ENCODE peak calls at places on chromosome 11, in five cellular contexts. M is brain microvascular endothelial cell, J is heart right ventricle, X is nephron progenitor cell, T is upper lobe of right lung. E is an unnamed sample.

GRCh38 chr11:610146-610801 is 5.5 kb downstream of the IRF7 start:
- DNase-seq in J (no peak), M (no peak), X (no peak), T (peak), E (no peak)

GRCh38 chr11:131637469-131638175 is 267.2 kb downstream of the NTM start:
- DNase-seq in M (no peak), J (no peak), T (no peak), X (no peak), E (no peak)

GRCh38 chr11:84524422-84525051 is 1102.6 kb downstream of the DLG2 start:
- DNase-seq in X (no peak), T (no peak), J (no peak), M (no peak), E (peak)

GRCh38 chr11:64742940-64743590 is 877 bp downstream of the RASGRP2 start:
- DNase-seq in M (no peak), T (peak), J (peak), X (peak), E (peak)

GRCh38 chr11:129021295-129021694 is 78.6 kb upstream of the TP53AIP1 start:
- DNase-seq in J (no peak), M (no peak), T (no peak), X (no peak), E (no peak)

GRCh38 chr11:60971520-60971919 is at the start of gene CD6:
- DNase-seq in J (no peak), X (no peak), M (no peak), T (no peak), E (peak)

GRCh38 chr11:125300791-125301218 is 136.3 kb downstream of the PKNOX2 start:
- DNase-seq in J (peak), T (no peak), M (peak), X (no peak), E (no peak)

GRCh38 chr11:79325851-79326250 is 115.0 kb downstream of the TENM4 start:
- DNase-seq in M (no peak), J (no peak), X (no peak), T (no peak), E (no peak)

GRCh38 chr11:129089279-129089678 is 102.8 kb downstream of the ARHGAP32 start:
- DNase-seq in T (no peak), M (no peak), X (no peak), J (no peak), E (no peak)

GRCh38 chr11:82194521-82194920 is 539.1 kb downstream of the FAM181B start:
- DNase-seq in J (no peak), X (no peak), T (no peak), M (no peak), E (no peak)

GRCh38 chr11:125593113-125593761 is 585 bp downstream of the STT3A start:
- DNase-seq in J (no peak), X (no peak), M (peak), T (no peak), E (no peak)

GRCh38 chr11:108340958-108341357 is 118.1 kb downstream of the ATM start:
- DNase-seq in J (no peak), T (no peak), M (no peak), X (no peak), E (no peak)

GRCh38 chr11:19742595-19743292 is 30.1 kb downstream of the NAV2 start:
- DNase-seq in J (peak), X (peak), T (peak), M (peak), E (peak)

GRCh38 chr11:64344721-64345120 is 4.7 kb downstream of the CCDC88B start:
- DNase-seq in J (no peak), T (no peak), M (no peak), X (no peak), E (no peak)

GRCh38 chr11:75107187-75107586 is 10.5 kb upstream of the OR2AT4 start:
- DNase-seq in X (no peak), J (no peak), M (peak), T (no peak), E (no peak)

GRCh38 chr11:92455221-92455790 is 230.7 kb downstream of the FAT3 start:
- DNase-seq in J (no peak), T (no peak), M (no peak), X (no peak), E (no peak)

GRCh38 chr11:63985812-63986155 is 454 bp upstream of the OTUB1 start:
- DNase-seq in X (no peak), T (peak), J (peak), M (no peak), E (peak)

DNA sequence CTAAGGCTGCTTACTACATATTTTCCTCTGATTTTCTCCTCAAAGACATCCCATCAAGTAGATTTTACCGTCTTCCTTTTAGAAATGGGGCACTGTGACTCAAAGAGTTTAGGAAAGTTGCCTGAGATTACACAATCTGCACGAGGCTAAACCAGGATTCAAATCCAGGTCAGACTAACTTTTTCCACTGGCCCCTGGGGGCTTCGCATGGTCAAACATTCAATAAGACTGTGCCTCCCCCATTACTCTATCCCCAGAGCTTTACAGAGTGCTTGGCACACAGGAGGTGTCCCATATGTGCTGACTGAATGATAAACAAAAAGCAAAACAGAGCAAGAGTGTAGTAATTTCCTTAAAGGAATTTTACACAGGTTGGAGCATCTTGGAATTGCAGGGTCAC is 118.1 kb upstream of the TEAD1 start:
- DNase-seq in X (no peak), J (no peak), M (no peak), T (no peak), E (no peak)
- TF ChIP-seq CTCF in X (no peak), J (no peak), M (no peak), T (no peak), E (no peak)

DNA sequence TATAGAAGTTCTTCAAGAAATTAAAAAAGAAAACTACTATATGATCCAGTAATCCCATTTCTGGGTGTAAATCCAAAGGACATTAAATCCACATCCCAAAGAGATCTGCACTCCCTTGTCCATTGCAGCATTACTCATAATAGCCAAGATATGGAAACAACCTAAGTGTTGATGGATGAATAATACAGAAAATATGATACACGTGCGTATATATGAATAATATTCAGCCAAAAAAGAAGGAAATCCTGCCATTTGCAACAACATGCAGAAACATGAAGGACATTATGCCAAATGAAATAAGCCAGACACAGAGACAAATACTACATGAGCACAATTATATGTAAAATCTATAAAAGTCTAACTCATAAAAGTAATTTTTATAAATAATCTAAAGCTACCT is 306.2 kb upstream of the ANO3 start:
- DNase-seq in T (no peak), J (no peak), X (no peak), M (peak), E (no peak)
- TF ChIP-seq CTCF in T (no peak), J (no peak), X (no peak), M (no peak), E (no peak)

GRCh38 chr11:67691149-67691548 is 16.7 kb upstream of the ALDH3B2 start:
- DNase-seq in J (no peak), X (no peak), M (no peak), T (no peak), E (no peak)
- TF ChIP-seq CTCF in J (peak), X (no peak), M (peak), T (peak), E (no peak)

GRCh38 chr11:134915881-134916280 is 503.8 kb upstream of the B3GAT1 start:
- DNase-seq in X (no peak), J (no peak), M (no peak), T (no peak), E (no peak)
- TF ChIP-seq CTCF in X (no peak), J (no peak), M (no peak), T (no peak), E (no peak)